ENCODE peak calls at places on chromosomes 2 and 18, in five cellular contexts. M is left ventricle myocardium inferior, L is mucosa of descending colon, Z is neural progenitor cell, W is psoas muscle. V is an unnamed sample. For H3K4me1 and H3K9me3, the result is how much of the 10 kb centered on the place peaks cover.

GRCh38 chr2:165428996-165429395 is 40.5 kb upstream of the CSRNP3 start:
- DNase-seq in M (no peak), L (no peak), Z (no peak), W (no peak), V (no peak)

GRCh38 chr18:50297621-50298442 is 10.3 kb upstream of the CXXC1 start:
- DNase-seq in W (peak), M (peak), L (peak), Z (peak), V (no peak)

GRCh38 chr2:191848771-191849726 is 2.2 kb upstream of the CAVIN2 start:
- DNase-seq in W (no peak), Z (no peak), L (no peak), M (no peak), V (no peak)

GRCh38 chr2:38190542-38191218 is 114.7 kb upstream of the CYP1B1 start:
- DNase-seq in Z (no peak), M (no peak), W (no peak), L (no peak), V (no peak)

GRCh38 chr2:71713581-71714580 is 260.5 kb downstream of the DYSF start:
- DNase-seq in W (no peak), Z (no peak), M (no peak), L (no peak), V (no peak)

GRCh38 chr18:50203801-50204604 is 9.1 kb upstream of the MYO5B start:
- DNase-seq in Z (peak), M (no peak), W (no peak), L (peak), V (peak)

GRCh38 chr2:95007061-95007609 is 18.4 kb upstream of the MAL start:
- DNase-seq in L (no peak), M (no peak), W (no peak), Z (no peak), V (no peak)

GRCh38 chr2:24920813-24921441 is 890 bp upstream of the ADCY3 start:
- DNase-seq in Z (peak), L (no peak), W (no peak), M (no peak), V (peak)

GRCh38 chr2:238143239-238143951 is 4.9 kb downstream of the KLHL30 start:
- DNase-seq in M (peak), Z (no peak), W (peak), L (no peak), V (no peak)

GRCh38 chr2:118242216-118242615 is 153.9 kb downstream of the INSIG2 start:
- DNase-seq in W (no peak), Z (no peak), L (no peak), M (no peak), V (no peak)

GRCh38 chr2:106292627-106293026 is 98.5 kb upstream of the UXS1 start:
- DNase-seq in M (no peak), Z (no peak), L (no peak), W (no peak), V (no peak)

GRCh38 chr2:240780023-240780831 is 39.8 kb downstream of the KIF1A start:
- DNase-seq in W (no peak), M (no peak), L (no peak), Z (no peak), V (no peak)

GRCh38 chr18:62881509-62882016 is 166.2 kb downstream of the PHLPP1 start:
- DNase-seq in L (no peak), W (no peak), Z (no peak), M (no peak), V (no peak)

GRCh38 chr2:32277674-32278475 is at the start of gene YIPF4:
- DNase-seq in L (peak), Z (peak), M (peak), W (peak), V (peak)

GRCh38 chr2:161796192-161796591 is 172.0 kb downstream of the SLC4A10 start:
- DNase-seq in W (peak), L (no peak), M (no peak), Z (no peak), V (no peak)

GRCh38 chr18:9705183-9705864 is 2.8 kb upstream of the RAB31 start:
- DNase-seq in L (no peak), W (no peak), Z (no peak), M (no peak), V (no peak)

GRCh38 chr2:1717129-1717528 is 27.2 kb downstream of the PXDN start:
- DNase-seq in Z (peak), W (no peak), M (no peak), L (no peak), V (no peak)

GRCh38 chr2:118865106-118865505 is 17.7 kb upstream of the EN1 start:
- DNase-seq in L (no peak), M (no peak), W (no peak), Z (peak), V (no peak)

GRCh38 chr2:7525746-7526145 is 608.5 kb downstream of the RNF144A start:
- DNase-seq in M (no peak), W (no peak), L (no peak), Z (no peak), V (no peak)

GRCh38 chr2:1226766-1227165 is 186.5 kb upstream of the TPO start:
- DNase-seq in Z (no peak), L (no peak), M (no peak), W (no peak), V (no peak)

GRCh38 chr2:38266382-38267051 is 110.6 kb downstream of the ATL2 start:
- DNase-seq in Z (no peak), L (no peak), W (no peak), M (no peak), V (no peak)

GRCh38 chr2:19746611-19747309 is 155.0 kb downstream of the TTC32 start:
- DNase-seq in M (no peak), Z (peak), W (no peak), L (no peak), V (peak)

GRCh38 chr2:212528106-212528856 is 10.3 kb downstream of the ERBB4 start:
- DNase-seq in W (no peak), M (no peak), Z (no peak), L (no peak), V (no peak)

GRCh38 chr2:207950761-207951114 is 74.6 kb downstream of the PLEKHM3 start:
- DNase-seq in M (no peak), W (no peak), Z (no peak), L (no peak), V (no peak)

DNA sequence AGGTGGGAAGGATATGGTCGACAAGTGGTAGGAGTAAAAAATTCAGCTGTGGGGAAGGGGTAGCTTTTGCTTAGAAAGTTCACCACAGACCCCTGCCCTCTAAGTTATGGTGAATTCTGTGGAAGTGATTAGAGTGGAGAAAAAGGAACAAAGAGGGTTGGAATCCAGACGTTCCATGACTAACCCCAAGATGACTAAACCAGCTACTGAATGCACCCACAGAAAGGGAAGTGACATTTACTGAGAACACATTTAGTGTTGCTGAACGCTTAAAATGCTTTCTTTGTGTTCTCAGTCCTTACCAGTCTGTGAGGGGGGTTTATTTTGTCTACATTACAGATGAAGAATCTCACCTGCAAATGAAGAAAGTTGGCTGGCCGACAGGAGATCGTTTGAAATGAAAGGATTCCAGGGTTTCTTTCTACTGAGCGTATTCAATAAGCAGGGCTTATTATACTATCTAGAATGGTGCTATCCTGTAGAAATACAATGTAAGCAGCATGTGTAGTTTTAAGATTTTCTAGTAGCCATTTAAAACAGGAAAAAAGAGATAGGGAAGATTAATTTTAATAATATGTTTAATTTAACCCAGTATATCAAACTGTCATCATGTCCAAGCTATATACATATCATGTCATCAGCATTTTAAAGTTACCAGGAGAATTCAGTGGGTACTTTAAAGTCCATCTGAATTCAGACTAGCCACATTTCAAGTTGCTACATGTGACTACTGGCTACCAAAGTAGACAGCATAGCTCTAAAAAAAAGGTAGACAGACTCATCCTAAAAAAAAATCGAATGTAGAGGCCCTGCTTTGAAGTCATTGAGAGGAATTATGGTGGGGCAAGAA is 60.1 kb downstream of the LIMS1 start:
- DNase-seq in L (no peak), W (no peak), Z (no peak), M (no peak), V (no peak)
- H3K4me3 ChIP-seq in L (no peak), W (no peak), Z (no peak), M (no peak), V (no peak)

GRCh38 chr2:10387033-10387432 is 61.1 kb downstream of the ODC1 start:
- DNase-seq in Z (no peak), W (no peak), M (no peak), L (no peak), V (no peak)
- H3K4me1 ChIP-seq in Z (under half), W (under half), M (half or more), L (under half), V (under half)

GRCh38 chr2:83689402-83689801 is 769.7 kb downstream of the SUCLG1 start:
- DNase-seq in W (no peak), L (no peak), M (no peak), Z (no peak), V (no peak)
- H3K9me3 ChIP-seq in W (under half), L (under half), M (under half), Z (under half), V (under half)

GRCh38 chr2:42140501-42140900 is 28.7 kb upstream of the EML4 start:
- DNase-seq in W (no peak), M (no peak), L (no peak), Z (no peak), V (no peak)

GRCh38 chr2:42138163-42139016 is 30.8 kb upstream of the EML4 start:
- DNase-seq in M (no peak), L (no peak), W (no peak), Z (no peak), V (no peak)

GRCh38 chr2:42141687-42142475 is 27.3 kb upstream of the EML4 start:
- DNase-seq in M (peak), L (peak), Z (peak), W (no peak), V (peak)

GRCh38 chr2:42136832-42137821 is 32.0 kb upstream of the EML4 start:
- DNase-seq in Z (no peak), L (no peak), M (no peak), W (no peak), V (peak)

GRCh38 chr2:42139141-42139540 is 30.0 kb upstream of the EML4 start:
- DNase-seq in L (no peak), W (no peak), M (no peak), Z (no peak), V (no peak)
- H3K4me3 ChIP-seq in L (no peak), W (no peak), M (no peak), Z (no peak), V (no peak)

V was measured in Caco-2.